ENCODE peak calls at places on chromosomes 2 and 18, in ten cellular contexts. One of them, this sample, is unnamed.

GRCh38 chr18:3084206-3084605 is 71.3 kb upstream of the LPIN2 start:
- DNase-seq in pancreas: no peak
- DNase-seq in GM23248: no peak
- DNase-seq in thoracic aorta: no peak
- DNase-seq in effector memory CD4-positive, alpha-beta T cell: no peak
- DNase-seq in aorta: no peak
- DNase-seq in prostate gland: no peak
- DNase-seq in AG10803: no peak
- DNase-seq in epithelial cell of esophagus: no peak
- DNase-seq in GM12864: no peak
- DNase-seq in this sample: no peak

GRCh38 chr2:173414823-173415322 is 60.2 kb downstream of the CDCA7 start:
- DNase-seq in pancreas: no peak
- DNase-seq in GM23248: peak; percentile 41
- DNase-seq in thoracic aorta: no peak
- DNase-seq in effector memory CD4-positive, alpha-beta T cell: no peak
- DNase-seq in aorta: no peak
- DNase-seq in prostate gland: no peak
- DNase-seq in AG10803: peak; percentile 27
- DNase-seq in epithelial cell of esophagus: peak; percentile 89
- DNase-seq in GM12864: no peak
- DNase-seq in this sample: no peak

GRCh38 chr2:169585673-169586072 is 1.5 kb downstream of the PPIG start:
- DNase-seq in pancreas: no peak
- DNase-seq in GM23248: peak; percentile 27
- DNase-seq in thoracic aorta: no peak
- DNase-seq in effector memory CD4-positive, alpha-beta T cell: no peak
- DNase-seq in aorta: no peak
- DNase-seq in prostate gland: no peak
- DNase-seq in AG10803: no peak
- DNase-seq in epithelial cell of esophagus: no peak
- DNase-seq in GM12864: no peak
- DNase-seq in this sample: no peak

GRCh38 chr2:166410828-166411472 is 35.2 kb upstream of the SCN9A start:
- DNase-seq in pancreas: no peak
- DNase-seq in GM23248: peak; percentile 95
- DNase-seq in thoracic aorta: no peak
- DNase-seq in effector memory CD4-positive, alpha-beta T cell: no peak
- DNase-seq in aorta: no peak
- DNase-seq in prostate gland: no peak
- DNase-seq in AG10803: peak; percentile 88
- DNase-seq in epithelial cell of esophagus: peak; percentile 93
- DNase-seq in GM12864: no peak
- DNase-seq in this sample: peak; percentile 51

GRCh38 chr2:98794214-98794810 is 63.4 kb upstream of the MGAT4A start:
- DNase-seq in pancreas: no peak
- DNase-seq in GM23248: no peak
- DNase-seq in thoracic aorta: no peak
- DNase-seq in effector memory CD4-positive, alpha-beta T cell: no peak
- DNase-seq in aorta: no peak
- DNase-seq in prostate gland: peak; percentile 34
- DNase-seq in AG10803: no peak
- DNase-seq in epithelial cell of esophagus: no peak
- DNase-seq in GM12864: no peak
- DNase-seq in this sample: no peak

GRCh38 chr2:14994721-14995120 is 362.2 kb downstream of the LRATD1 start:
- DNase-seq in pancreas: no peak
- DNase-seq in GM23248: no peak
- DNase-seq in thoracic aorta: no peak
- DNase-seq in effector memory CD4-positive, alpha-beta T cell: no peak
- DNase-seq in aorta: no peak
- DNase-seq in prostate gland: no peak
- DNase-seq in AG10803: no peak
- DNase-seq in epithelial cell of esophagus: peak; percentile 8
- DNase-seq in GM12864: no peak
- DNase-seq in this sample: no peak

GRCh38 chr2:51903728-51904127 is 871.8 kb upstream of the NRXN1 start:
- DNase-seq in pancreas: no peak
- DNase-seq in GM23248: no peak
- DNase-seq in thoracic aorta: no peak
- DNase-seq in effector memory CD4-positive, alpha-beta T cell: no peak
- DNase-seq in aorta: no peak
- DNase-seq in prostate gland: no peak
- DNase-seq in AG10803: no peak
- DNase-seq in epithelial cell of esophagus: no peak
- DNase-seq in GM12864: no peak
- DNase-seq in this sample: no peak

GRCh38 chr2:108614659-108615058 is 80.4 kb downstream of the LIMS1 start:
- DNase-seq in pancreas: no peak
- DNase-seq in GM23248: no peak
- DNase-seq in thoracic aorta: no peak
- DNase-seq in effector memory CD4-positive, alpha-beta T cell: no peak
- DNase-seq in aorta: no peak
- DNase-seq in prostate gland: no peak
- DNase-seq in AG10803: no peak
- DNase-seq in epithelial cell of esophagus: no peak
- DNase-seq in GM12864: no peak
- DNase-seq in this sample: no peak

GRCh38 chr2:168583064-168583709 is 127.1 kb downstream of the CERS6 start:
- DNase-seq in pancreas: no peak
- DNase-seq in GM23248: peak; percentile 68
- DNase-seq in thoracic aorta: no peak
- DNase-seq in effector memory CD4-positive, alpha-beta T cell: no peak
- DNase-seq in aorta: no peak
- DNase-seq in prostate gland: no peak
- DNase-seq in AG10803: peak; percentile 46
- DNase-seq in epithelial cell of esophagus: no peak
- DNase-seq in GM12864: no peak
- DNase-seq in this sample: no peak

GRCh38 chr2:207078186-207078798 is 87.5 kb downstream of the KLF7 start:
- DNase-seq in pancreas: no peak
- DNase-seq in GM23248: no peak
- DNase-seq in thoracic aorta: no peak
- DNase-seq in effector memory CD4-positive, alpha-beta T cell: no peak
- DNase-seq in aorta: no peak
- DNase-seq in prostate gland: no peak
- DNase-seq in AG10803: no peak
- DNase-seq in epithelial cell of esophagus: no peak
- DNase-seq in GM12864: no peak
- DNase-seq in this sample: no peak

GRCh38 chr18:62329676-62330454 is 4.8 kb downstream of the TNFRSF11A start:
- DNase-seq in pancreas: peak; percentile 43
- DNase-seq in GM23248: peak; percentile 92
- DNase-seq in thoracic aorta: no peak
- DNase-seq in effector memory CD4-positive, alpha-beta T cell: no peak
- DNase-seq in aorta: no peak
- DNase-seq in prostate gland: peak; percentile 10
- DNase-seq in AG10803: peak; percentile 63
- DNase-seq in epithelial cell of esophagus: peak; percentile 47
- DNase-seq in GM12864: no peak
- DNase-seq in this sample: no peak

GRCh38 chr2:144426355-144426754 is 93.6 kb downstream of the ZEB2 start:
- DNase-seq in pancreas: no peak
- DNase-seq in GM23248: no peak
- DNase-seq in thoracic aorta: no peak
- DNase-seq in effector memory CD4-positive, alpha-beta T cell: no peak
- DNase-seq in aorta: no peak
- DNase-seq in prostate gland: no peak
- DNase-seq in AG10803: no peak
- DNase-seq in epithelial cell of esophagus: no peak
- DNase-seq in GM12864: no peak
- DNase-seq in this sample: no peak

DNA sequence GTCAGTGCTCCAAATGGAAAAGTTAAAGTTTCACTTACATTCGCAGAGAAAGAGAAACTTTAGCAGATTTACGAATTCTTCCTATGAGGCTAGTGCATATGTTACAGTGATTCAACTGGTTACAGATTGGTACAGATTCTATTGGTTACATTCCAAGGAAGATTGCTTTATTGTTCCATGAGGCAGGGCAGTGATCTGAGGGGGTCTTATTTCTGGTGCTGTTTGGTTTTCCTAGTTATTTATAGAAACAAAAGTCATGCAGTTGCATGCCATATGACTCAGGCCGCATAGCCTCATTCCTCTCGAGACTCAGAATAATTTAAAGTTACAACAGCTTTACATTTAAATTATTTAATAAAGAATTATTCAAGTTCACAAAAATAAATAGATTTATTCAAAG is 385.4 kb upstream of the SYT4 start:
- DNase-seq in pancreas: no peak
- DNase-seq in GM23248: peak; percentile 84
- DNase-seq in thoracic aorta: no peak
- DNase-seq in effector memory CD4-positive, alpha-beta T cell: no peak
- DNase-seq in aorta: no peak
- DNase-seq in prostate gland: no peak
- DNase-seq in AG10803: peak; percentile 72
- DNase-seq in epithelial cell of esophagus: peak; percentile 63
- DNase-seq in GM12864: no peak
- DNase-seq in this sample: no peak
- H3K4me3 ChIP-seq in pancreas: no peak overlapping the region
- H3K4me3 ChIP-seq in GM23248: peak overlapping the region; percentile 6
- H3K4me3 ChIP-seq in thoracic aorta: no peak overlapping the region
- H3K4me3 ChIP-seq in effector memory CD4-positive, alpha-beta T cell: no peak overlapping the region
- H3K4me3 ChIP-seq in aorta: no peak overlapping the region
- H3K4me3 ChIP-seq in prostate gland: no peak overlapping the region
- H3K4me3 ChIP-seq in AG10803: no peak overlapping the region
- H3K4me3 ChIP-seq in epithelial cell of esophagus: no peak overlapping the region
- H3K4me3 ChIP-seq in GM12864: no peak overlapping the region
- H3K4me3 ChIP-seq in this sample: no peak overlapping the region

GRCh38 chr2:102145107-102145506 is 2.6 kb downstream of the IL1R1 start:
- DNase-seq in pancreas: no peak
- DNase-seq in GM23248: no peak
- DNase-seq in thoracic aorta: no peak
- DNase-seq in effector memory CD4-positive, alpha-beta T cell: no peak
- DNase-seq in aorta: no peak
- DNase-seq in prostate gland: no peak
- DNase-seq in AG10803: no peak
- DNase-seq in epithelial cell of esophagus: no peak
- DNase-seq in GM12864: no peak
- DNase-seq in this sample: no peak
- H3K4me3 ChIP-seq in pancreas: peak overlapping the region; percentile 72
- H3K4me3 ChIP-seq in GM23248: peak overlapping the region; percentile 86
- H3K4me3 ChIP-seq in thoracic aorta: peak overlapping the region; percentile 76
- H3K4me3 ChIP-seq in effector memory CD4-positive, alpha-beta T cell: no peak overlapping the region
- H3K4me3 ChIP-seq in aorta: no peak overlapping the region
- H3K4me3 ChIP-seq in prostate gland: peak overlapping the region; percentile 67
- H3K4me3 ChIP-seq in AG10803: no peak overlapping the region
- H3K4me3 ChIP-seq in epithelial cell of esophagus: no peak overlapping the region
- H3K4me3 ChIP-seq in GM12864: no peak overlapping the region
- H3K4me3 ChIP-seq in this sample: no peak overlapping the region

GRCh38 chr2:156177654-156178053 is 154.9 kb downstream of the NR4A2 start:
- DNase-seq in pancreas: no peak
- DNase-seq in GM23248: no peak
- DNase-seq in thoracic aorta: no peak
- DNase-seq in effector memory CD4-positive, alpha-beta T cell: no peak
- DNase-seq in aorta: no peak
- DNase-seq in prostate gland: no peak
- DNase-seq in AG10803: no peak
- DNase-seq in epithelial cell of esophagus: no peak
- DNase-seq in GM12864: no peak
- DNase-seq in this sample: no peak

GRCh38 chr2:156175946-156176345 is 156.6 kb downstream of the NR4A2 start:
- DNase-seq in pancreas: no peak
- DNase-seq in GM23248: no peak
- DNase-seq in thoracic aorta: no peak
- DNase-seq in effector memory CD4-positive, alpha-beta T cell: no peak
- DNase-seq in aorta: no peak
- DNase-seq in prostate gland: peak; percentile 36
- DNase-seq in AG10803: no peak
- DNase-seq in epithelial cell of esophagus: no peak
- DNase-seq in GM12864: no peak
- DNase-seq in this sample: no peak

GRCh38 chr2:156182132-156182531 is 150.4 kb downstream of the NR4A2 start:
- DNase-seq in pancreas: no peak
- DNase-seq in GM23248: no peak
- DNase-seq in thoracic aorta: no peak
- DNase-seq in effector memory CD4-positive, alpha-beta T cell: no peak
- DNase-seq in aorta: no peak
- DNase-seq in prostate gland: peak; percentile 92
- DNase-seq in AG10803: no peak
- DNase-seq in epithelial cell of esophagus: peak; percentile 99
- DNase-seq in GM12864: no peak
- DNase-seq in this sample: peak; percentile 49

GRCh38 chr2:156181208-156181607 is 151.3 kb downstream of the NR4A2 start:
- DNase-seq in pancreas: no peak
- DNase-seq in GM23248: no peak
- DNase-seq in thoracic aorta: no peak
- DNase-seq in effector memory CD4-positive, alpha-beta T cell: no peak
- DNase-seq in aorta: no peak
- DNase-seq in prostate gland: no peak
- DNase-seq in AG10803: no peak
- DNase-seq in epithelial cell of esophagus: peak; percentile 46
- DNase-seq in GM12864: no peak
- DNase-seq in this sample: no peak
- H3K4me3 ChIP-seq in pancreas: no peak overlapping the region
- H3K4me3 ChIP-seq in GM23248: no peak overlapping the region
- H3K4me3 ChIP-seq in thoracic aorta: no peak overlapping the region
- H3K4me3 ChIP-seq in effector memory CD4-positive, alpha-beta T cell: no peak overlapping the region
- H3K4me3 ChIP-seq in aorta: no peak overlapping the region
- H3K4me3 ChIP-seq in prostate gland: no peak overlapping the region
- H3K4me3 ChIP-seq in AG10803: no peak overlapping the region
- H3K4me3 ChIP-seq in epithelial cell of esophagus: no peak overlapping the region
- H3K4me3 ChIP-seq in GM12864: no peak overlapping the region
- H3K4me3 ChIP-seq in this sample: no peak overlapping the region

GRCh38 chr2:85695691-85696668 is 1.8 kb downstream of the GNLY start:
- DNase-seq in pancreas: no peak
- DNase-seq in GM23248: no peak
- DNase-seq in thoracic aorta: no peak
- DNase-seq in effector memory CD4-positive, alpha-beta T cell: no peak
- DNase-seq in aorta: no peak
- DNase-seq in prostate gland: no peak
- DNase-seq in AG10803: no peak
- DNase-seq in epithelial cell of esophagus: no peak
- DNase-seq in GM12864: no peak
- DNase-seq in this sample: no peak

GRCh38 chr2:85698184-85698879 is 4.2 kb downstream of the GNLY start:
- DNase-seq in pancreas: no peak
- DNase-seq in GM23248: no peak
- DNase-seq in thoracic aorta: no peak
- DNase-seq in effector memory CD4-positive, alpha-beta T cell: no peak
- DNase-seq in aorta: no peak
- DNase-seq in prostate gland: no peak
- DNase-seq in AG10803: no peak
- DNase-seq in epithelial cell of esophagus: no peak
- DNase-seq in GM12864: no peak
- DNase-seq in this sample: no peak

GRCh38 chr2:85698880-85699254 is 4.7 kb downstream of the GNLY start:
- DNase-seq in pancreas: no peak
- DNase-seq in GM23248: no peak
- DNase-seq in thoracic aorta: no peak
- DNase-seq in effector memory CD4-positive, alpha-beta T cell: no peak
- DNase-seq in aorta: no peak
- DNase-seq in prostate gland: no peak
- DNase-seq in AG10803: no peak
- DNase-seq in epithelial cell of esophagus: no peak
- DNase-seq in GM12864: no peak
- DNase-seq in this sample: no peak

GRCh38 chr2:85697716-85698115 is 3.6 kb downstream of the GNLY start:
- DNase-seq in pancreas: no peak
- DNase-seq in GM23248: no peak
- DNase-seq in thoracic aorta: no peak
- DNase-seq in effector memory CD4-positive, alpha-beta T cell: no peak
- DNase-seq in aorta: no peak
- DNase-seq in prostate gland: no peak
- DNase-seq in AG10803: no peak
- DNase-seq in epithelial cell of esophagus: no peak
- DNase-seq in GM12864: no peak
- DNase-seq in this sample: no peak

GRCh38 chr2:85697096-85697495 is 2.9 kb downstream of the GNLY start:
- DNase-seq in pancreas: no peak
- DNase-seq in GM23248: no peak
- DNase-seq in thoracic aorta: no peak
- DNase-seq in effector memory CD4-positive, alpha-beta T cell: no peak
- DNase-seq in aorta: no peak
- DNase-seq in prostate gland: no peak
- DNase-seq in AG10803: no peak
- DNase-seq in epithelial cell of esophagus: no peak
- DNase-seq in GM12864: no peak
- DNase-seq in this sample: no peak
- H3K4me3 ChIP-seq in pancreas: no peak overlapping the region
- H3K4me3 ChIP-seq in GM23248: no peak overlapping the region
- H3K4me3 ChIP-seq in thoracic aorta: no peak overlapping the region
- H3K4me3 ChIP-seq in effector memory CD4-positive, alpha-beta T cell: no peak overlapping the region
- H3K4me3 ChIP-seq in aorta: no peak overlapping the region
- H3K4me3 ChIP-seq in prostate gland: no peak overlapping the region
- H3K4me3 ChIP-seq in AG10803: no peak overlapping the region
- H3K4me3 ChIP-seq in epithelial cell of esophagus: no peak overlapping the region
- H3K4me3 ChIP-seq in GM12864: no peak overlapping the region
- H3K4me3 ChIP-seq in this sample: no peak overlapping the region